ENCODE peak calls at places on chromosome 9, in four cellular contexts. N is amniotic epithelial cell; K is CD4-positive, alpha-beta T cell; Q is stimulated activated CD4-positive, alpha-beta T cell treated with anti-CD3 and anti-CD28 coated beads, Interleukin-12 subunit alpha, Interleukin-12 subunit beta, amount 100 ng/mL, for 4 hours. G is an unnamed sample.

GRCh38 chr9:122777935-122778671 is 10.6 kb upstream of the OR5C1 start:
- DNase-seq in N (peak; percentile 32), K (no peak), Q (no peak), G (no peak)

GRCh38 chr9:136254381-136255165 is 9.0 kb upstream of the QSOX2 start:
- DNase-seq in N (peak; percentile 14), K (no peak), Q (no peak), G (no peak)

GRCh38 chr9:98168153-98168780 is 24.2 kb downstream of the CORO2A start:
- DNase-seq in N (no peak), K (peak; percentile 7), Q (no peak), G (no peak)

GRCh38 chr9:117374076-117374740 is 40.6 kb downstream of the ASTN2 start:
- DNase-seq in N (no peak), K (no peak), Q (no peak), G (no peak)

GRCh38 chr9:70574222-70574837 is 159.9 kb upstream of the KLF9 start:
- DNase-seq in N (peak; percentile 84), K (no peak), Q (no peak), G (no peak)

GRCh38 chr9:108463927-108464606 is 391.7 kb downstream of the ACTL7B start:
- DNase-seq in N (no peak), K (no peak), Q (no peak), G (no peak)

GRCh38 chr9:112271466-112272098 is 61.8 kb downstream of the PTBP3 start:
- DNase-seq in N (no peak), K (no peak), Q (no peak), G (no peak)

GRCh38 chr9:99822596-99823391 is 1.1 kb downstream of the NR4A3 start:
- DNase-seq in N (peak; percentile 24), K (peak; percentile 57), Q (peak; percentile 32), G (peak; percentile 49)

GRCh38 chr9:91223000-91223399 is 138.7 kb downstream of the AUH start:
- DNase-seq in N (no peak), K (no peak), Q (no peak), G (no peak)

G was measured in T-helper 1 cell.